ENCODE peak calls at places on chromosomes 6 and 20, in ten cellular contexts. Z is chondrocyte, G is GM20000, V is heart right ventricle, T is BJ, R is AG09319, S is AG04450, H is PC-9, F is nephron progenitor cell, X is pancreas. C is an unnamed sample.

GRCh38 chr20:44723391-44723790 is 8.2 kb downstream of the CCN5 start:
- DNase-seq in Z (peak), G (no peak), V (no peak), T (no peak), R (no peak), S (no peak), H (no peak), F (no peak), X (no peak), C (no peak)

GRCh38 chr6:128403618-128404444 is 116.6 kb downstream of the PTPRK start:
- DNase-seq in Z (no peak), G (no peak), V (no peak), T (no peak), R (no peak), S (no peak), H (no peak), F (no peak), X (no peak), C (no peak)

GRCh38 chr6:147167576-147168461 is 36.4 kb upstream of the STXBP5 start:
- DNase-seq in Z (no peak), G (no peak), V (no peak), T (no peak), R (no peak), S (no peak), H (no peak), F (no peak), X (no peak), C (no peak)

GRCh38 chr6:105872244-105872643 is 213.9 kb upstream of the PRDM1 start:
- DNase-seq in Z (no peak), G (no peak), V (no peak), T (no peak), R (no peak), S (no peak), H (no peak), F (no peak), X (peak), C (no peak)

GRCh38 chr6:11202513-11203305 is 29.8 kb downstream of the NEDD9 start:
- DNase-seq in Z (no peak), G (no peak), V (no peak), T (no peak), R (no peak), S (no peak), H (no peak), F (peak), X (no peak), C (peak)

GRCh38 chr20:36116813-36117441 is 37.6 kb upstream of the EPB41L1 start:
- DNase-seq in Z (no peak), G (no peak), V (no peak), T (peak), R (no peak), S (peak), H (no peak), F (no peak), X (no peak), C (no peak)

GRCh38 chr20:63317601-63318291 is 24.8 kb downstream of the COL20A1 start:
- DNase-seq in Z (peak), G (no peak), V (no peak), T (no peak), R (no peak), S (no peak), H (no peak), F (no peak), X (peak), C (no peak)

GRCh38 chr20:45890077-45890996 is 671 bp downstream of the NEURL2 start:
- DNase-seq in Z (peak), G (peak), V (peak), T (no peak), R (peak), S (no peak), H (no peak), F (peak), X (peak), C (peak)

GRCh38 chr6:705047-705446 is 12.1 kb upstream of the EXOC2 start:
- DNase-seq in Z (no peak), G (no peak), V (no peak), T (no peak), R (no peak), S (no peak), H (no peak), F (no peak), X (no peak), C (no peak)

GRCh38 chr6:128158496-128158895 is 257.6 kb upstream of the THEMIS start:
- DNase-seq in Z (no peak), G (no peak), V (no peak), T (no peak), R (no peak), S (no peak), H (no peak), F (no peak), X (no peak), C (no peak)

GRCh38 chr6:112956696-112957525 is 609.8 kb downstream of the RFPL4B start:
- DNase-seq in Z (no peak), G (no peak), V (peak), T (no peak), R (peak), S (peak), H (no peak), F (peak), X (no peak), C (no peak)

GRCh38 chr6:39823187-39823815 is 31.1 kb downstream of the DAAM2 start:
- DNase-seq in Z (no peak), G (no peak), V (peak), T (no peak), R (no peak), S (no peak), H (no peak), F (no peak), X (no peak), C (no peak)

GRCh38 chr20:62088258-62089127 is 22.8 kb upstream of the TAF4 start:
- DNase-seq in Z (no peak), G (no peak), V (no peak), T (peak), R (peak), S (peak), H (peak), F (no peak), X (no peak), C (no peak)

GRCh38 chr6:44264154-44265002 is 973 bp downstream of the NFKBIE start:
- DNase-seq in Z (peak), G (peak), V (no peak), T (no peak), R (no peak), S (no peak), H (no peak), F (no peak), X (peak), C (peak)

GRCh38 chr6:129030231-129030630 is 147.3 kb downstream of the LAMA2 start:
- DNase-seq in Z (no peak), G (no peak), V (no peak), T (no peak), R (no peak), S (no peak), H (no peak), F (no peak), X (no peak), C (no peak)

GRCh38 chr6:18897350-18897749 is 510.2 kb downstream of the RNF144B start:
- DNase-seq in Z (no peak), G (no peak), V (no peak), T (no peak), R (no peak), S (no peak), H (no peak), F (no peak), X (no peak), C (no peak)

GRCh38 chr6:82022614-82023102 is 224.9 kb downstream of the IBTK start:
- DNase-seq in Z (no peak), G (no peak), V (no peak), T (no peak), R (no peak), S (peak), H (peak), F (no peak), X (no peak), C (no peak)

GRCh38 chr6:49787176-49787575 is at the start of gene PGK2:
- DNase-seq in Z (no peak), G (no peak), V (no peak), T (no peak), R (no peak), S (no peak), H (no peak), F (no peak), X (no peak), C (no peak)

GRCh38 chr6:6006428-6007310 is at the start of gene NRN1:
- DNase-seq in Z (no peak), G (peak), V (peak), T (no peak), R (no peak), S (no peak), H (no peak), F (peak), X (no peak), C (no peak)

GRCh38 chr6:111478749-111479148 is 4.3 kb downstream of the REV3L start:
- DNase-seq in Z (no peak), G (peak), V (no peak), T (no peak), R (no peak), S (no peak), H (peak), F (no peak), X (no peak), C (no peak)

GRCh38 chr6:110949679-110950285 is 8.7 kb upstream of the GTF3C6 start:
- DNase-seq in Z (no peak), G (peak), V (no peak), T (no peak), R (no peak), S (no peak), H (peak), F (no peak), X (no peak), C (no peak)

GRCh38 chr6:4772750-4773149 is 3.5 kb upstream of the CDYL start:
- DNase-seq in Z (no peak), G (no peak), V (no peak), T (no peak), R (no peak), S (no peak), H (no peak), F (no peak), X (no peak), C (no peak)

GRCh38 chr6:143286280-143286795 is 164.2 kb downstream of the ADAT2 start:
- DNase-seq in Z (no peak), G (no peak), V (no peak), T (no peak), R (no peak), S (no peak), H (no peak), F (no peak), X (no peak), C (no peak)

GRCh38 chr20:4157516-4157915 is 142.2 kb upstream of the RNF24 start:
- DNase-seq in Z (peak), G (no peak), V (no peak), T (no peak), R (no peak), S (no peak), H (no peak), F (no peak), X (no peak), C (no peak)

GRCh38 chr6:157471077-157471686 is 90.2 kb downstream of the ZDHHC14 start:
- DNase-seq in Z (no peak), G (no peak), V (no peak), T (no peak), R (no peak), S (no peak), H (no peak), F (no peak), X (no peak), C (no peak)

GRCh38 chr20:4766631-4767030 is 44.9 kb downstream of the PRND start:
- DNase-seq in Z (no peak), G (no peak), V (no peak), T (no peak), R (no peak), S (no peak), H (no peak), F (no peak), X (no peak), C (no peak)

GRCh38 chr6:72422126-72422680 is 199.7 kb upstream of the KCNQ5 start:
- DNase-seq in Z (no peak), G (no peak), V (no peak), T (peak), R (no peak), S (no peak), H (no peak), F (no peak), X (no peak), C (no peak)

GRCh38 chr20:4613718-4614620 is 107.7 kb upstream of the PRND start:
- DNase-seq in Z (no peak), G (peak), V (peak), T (no peak), R (no peak), S (no peak), H (peak), F (peak), X (peak), C (peak)

GRCh38 chr6:168107191-168107940 is 28.4 kb upstream of the FRMD1 start:
- DNase-seq in Z (peak), G (no peak), V (no peak), T (no peak), R (no peak), S (no peak), H (no peak), F (no peak), X (no peak), C (no peak)

GRCh38 chr20:44180814-44181213 is 6.2 kb downstream of the JPH2 start:
- DNase-seq in Z (no peak), G (no peak), V (peak), T (no peak), R (no peak), S (no peak), H (no peak), F (peak), X (no peak), C (no peak)

GRCh38 chr6:136593748-136594490 is 43.7 kb upstream of the MAP7 start:
- DNase-seq in Z (no peak), G (peak), V (no peak), T (peak), R (peak), S (peak), H (peak), F (no peak), X (peak), C (peak)

GRCh38 chr6:90469906-90470305 is 117.0 kb downstream of the MAP3K7 start:
- DNase-seq in Z (no peak), G (no peak), V (no peak), T (no peak), R (no peak), S (no peak), H (no peak), F (no peak), X (no peak), C (no peak)

GRCh38 chr20:19975901-19976300 is 41.3 kb upstream of the NAA20 start:
- DNase-seq in Z (no peak), G (no peak), V (no peak), T (no peak), R (no peak), S (no peak), H (no peak), F (no peak), X (no peak), C (no peak)

GRCh38 chr20:1637755-1638154 is 17.9 kb upstream of the SIRPB1 start:
- DNase-seq in Z (no peak), G (no peak), V (no peak), T (no peak), R (no peak), S (no peak), H (no peak), F (no peak), X (no peak), C (no peak)

GRCh38 chr6:114039835-114040234 is 68.9 kb upstream of the HDAC2 start:
- DNase-seq in Z (no peak), G (no peak), V (no peak), T (no peak), R (no peak), S (no peak), H (no peak), F (no peak), X (no peak), C (no peak)

GRCh38 chr6:65728879-65729479 is 22.0 kb upstream of the EYS start:
- DNase-seq in Z (no peak), G (no peak), V (no peak), T (no peak), R (no peak), S (no peak), H (no peak), F (no peak), X (no peak), C (no peak)

GRCh38 chr6:33313105-33313708 is 671 bp downstream of the TAPBP start:
- DNase-seq in Z (no peak), G (peak), V (peak), T (no peak), R (no peak), S (no peak), H (no peak), F (peak), X (peak), C (peak)

GRCh38 chr20:57693002-57693582 is 16.7 kb downstream of the PMEPA1 start:
- DNase-seq in Z (no peak), G (no peak), V (no peak), T (no peak), R (no peak), S (no peak), H (peak), F (no peak), X (no peak), C (no peak)
- TF ChIP-seq CTCF in Z (peak), G (no peak), V (no peak), T (no peak), R (no peak), S (no peak), H (peak), F (no peak), X (no peak), C (no peak)

DNA sequence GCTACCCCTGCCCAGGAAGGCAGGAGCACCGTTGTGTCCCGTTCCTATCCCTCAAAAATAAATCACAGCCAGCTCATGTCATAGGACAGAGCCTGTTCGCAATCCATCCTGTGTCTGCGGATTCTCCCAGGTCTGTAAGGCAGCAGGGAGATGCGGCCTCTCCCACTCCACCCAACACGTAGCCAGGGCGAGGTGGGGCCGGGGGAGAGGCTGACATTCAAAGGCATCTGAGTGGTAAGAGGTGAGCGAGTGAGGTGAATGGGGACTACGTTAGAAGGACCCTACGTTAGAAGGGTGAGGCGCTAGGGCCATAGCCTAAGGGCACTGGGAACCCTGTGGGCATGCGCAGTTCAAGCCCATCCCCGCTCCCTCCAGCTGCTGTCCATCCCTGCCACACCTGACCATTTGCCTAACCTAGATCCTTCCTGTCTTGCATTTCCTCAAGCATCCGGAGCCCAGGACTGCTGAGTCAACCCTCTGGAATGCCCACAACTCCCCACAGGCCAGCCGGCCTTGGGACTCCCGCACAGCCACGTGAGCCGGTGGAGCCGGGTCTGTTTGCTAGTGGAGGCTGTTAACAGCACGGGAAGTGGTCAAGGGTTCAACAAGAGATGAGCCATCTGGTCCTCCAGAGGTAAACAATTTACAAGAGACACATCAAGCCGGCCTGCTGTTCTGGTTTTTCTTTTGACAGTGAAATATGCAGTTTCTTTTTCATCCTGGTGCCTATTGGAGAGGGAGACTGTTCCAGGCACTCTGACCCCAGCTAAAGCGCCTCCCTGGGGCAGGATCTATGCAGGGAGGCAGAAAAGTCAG is 45.9 kb downstream of the RIPOR3 start:
- DNase-seq in Z (no peak), G (no peak), V (peak), T (peak), R (peak), S (peak), H (peak), F (peak), X (peak), C (no peak)
- TF ChIP-seq CTCF in Z (no peak), G (no peak), V (no peak), T (no peak), R (no peak), S (peak), H (no peak), F (no peak), X (no peak), C (no peak)

DNA sequence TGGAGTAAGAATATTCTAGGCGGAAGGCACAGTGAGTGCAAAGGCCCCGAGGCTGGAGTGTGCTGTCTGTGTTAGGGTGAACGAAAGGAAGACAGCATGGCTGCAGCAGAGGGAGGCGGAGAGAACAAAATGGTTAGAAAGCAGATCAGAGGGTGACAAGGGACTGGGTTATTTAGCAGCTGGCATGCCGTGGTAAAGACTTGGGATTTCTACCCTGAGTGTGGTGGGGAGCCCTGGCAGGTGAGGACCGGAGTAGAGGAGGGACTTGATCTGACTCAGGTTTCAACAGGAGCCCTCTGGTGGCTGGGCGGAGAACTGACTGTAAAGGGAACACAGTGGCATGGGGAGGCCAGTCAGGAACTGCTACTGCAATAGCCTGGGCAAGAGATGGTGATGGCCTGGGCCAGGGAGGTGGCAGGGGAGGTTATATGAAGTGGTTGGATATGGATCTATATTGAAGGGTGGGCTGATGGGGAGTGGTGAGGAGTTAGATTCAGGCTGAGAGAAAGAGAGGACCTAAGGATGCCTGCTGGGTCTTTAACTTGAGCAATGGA is 38.0 kb downstream of the PIM1 start:
- DNase-seq in Z (no peak), G (peak), V (peak), T (no peak), R (no peak), S (peak), H (peak), F (peak), X (peak), C (peak)
- TF ChIP-seq CTCF in Z (peak), G (peak), V (peak), T (peak), R (peak), S (peak), H (peak), F (peak), X (peak), C (peak)

DNA sequence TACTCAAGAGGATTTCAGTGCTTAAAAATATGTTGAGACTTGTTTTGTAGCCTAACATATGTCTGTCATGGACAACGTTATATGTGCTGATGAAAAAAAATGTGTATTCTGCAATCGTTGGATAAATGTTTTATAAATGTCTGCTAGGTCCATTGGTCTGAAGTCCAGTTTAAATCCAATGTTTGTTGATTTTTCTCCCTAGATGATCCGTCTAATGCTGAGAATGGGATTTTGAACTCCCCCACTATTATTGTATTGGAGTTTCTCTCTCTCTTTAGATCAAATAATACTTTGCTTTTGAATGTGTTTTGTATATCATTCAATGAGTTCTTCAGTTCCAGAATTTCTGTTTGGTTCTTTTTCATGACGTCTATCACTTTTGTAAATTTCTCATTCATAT is 44.9 kb downstream of the CYB5R4 start:
- DNase-seq in Z (no peak), G (no peak), V (no peak), T (no peak), R (no peak), S (no peak), H (no peak), F (no peak), X (no peak), C (no peak)
- TF ChIP-seq CTCF in Z (no peak), G (no peak), V (no peak), T (no peak), R (no peak), S (no peak), H (no peak), F (no peak), X (no peak), C (no peak)

GRCh38 chr6:42911171-42912021 is 4.5 kb upstream of the PTCRA start:
- DNase-seq in Z (peak), G (no peak), V (no peak), T (no peak), R (no peak), S (no peak), H (no peak), F (peak), X (no peak), C (no peak)
- TF ChIP-seq CTCF in Z (peak), G (no peak), V (no peak), T (no peak), R (no peak), S (no peak), H (no peak), F (no peak), X (no peak), C (no peak)